ENCODE peak calls at places on chromosomes 12 and 14, in four cellular contexts. One of them, this sample, is unnamed.

GRCh38 chr12:3083949-3084348 is 6.8 kb downstream of the TSPAN9 start:
- DNase-seq in IMR-90: no peak
- DNase-seq in GM12878: no peak
- DNase-seq in HepG2: no peak
- DNase-seq in this sample: peak; percentile 33

GRCh38 chr12:57165741-57166140 is 18.3 kb upstream of the LRP1-AS start:
- DNase-seq in IMR-90: no peak
- DNase-seq in GM12878: no peak
- DNase-seq in HepG2: no peak
- DNase-seq in this sample: no peak

GRCh38 chr14:67566908-67567307 is 33.2 kb downstream of the PIGH start:
- DNase-seq in IMR-90: no peak
- DNase-seq in GM12878: no peak
- DNase-seq in HepG2: no peak
- DNase-seq in this sample: no peak

GRCh38 chr12:3558854-3559253 is 67.9 kb downstream of the PRMT8 start:
- DNase-seq in IMR-90: no peak
- DNase-seq in GM12878: no peak
- DNase-seq in HepG2: no peak
- DNase-seq in this sample: no peak

GRCh38 chr12:109115758-109116610 is at the start of gene ACACB:
- DNase-seq in IMR-90: no peak
- DNase-seq in GM12878: no peak
- DNase-seq in HepG2: peak; percentile 94
- DNase-seq in this sample: no peak

GRCh38 chr12:106305376-106305775 is 2.8 kb downstream of the TCP11L2 start:
- DNase-seq in IMR-90: peak; percentile 32
- DNase-seq in GM12878: no peak
- DNase-seq in HepG2: no peak
- DNase-seq in this sample: no peak

GRCh38 chr14:34189866-34190265 is 239.0 kb upstream of the EGLN3 start:
- DNase-seq in IMR-90: no peak
- DNase-seq in GM12878: no peak
- DNase-seq in HepG2: no peak
- DNase-seq in this sample: no peak

GRCh38 chr14:68786491-68787234 is 6.2 kb downstream of the ZFP36L1 start:
- DNase-seq in IMR-90: peak; percentile 65
- DNase-seq in GM12878: no peak
- DNase-seq in HepG2: no peak
- DNase-seq in this sample: peak; percentile 15

GRCh38 chr12:82817368-82817767 is 130.7 kb downstream of the TMTC2 start:
- DNase-seq in IMR-90: no peak
- DNase-seq in GM12878: no peak
- DNase-seq in HepG2: no peak
- DNase-seq in this sample: peak; percentile 35

GRCh38 chr12:108046135-108046534 is 83.0 kb upstream of the WSCD2 start:
- DNase-seq in IMR-90: no peak
- DNase-seq in GM12878: no peak
- DNase-seq in HepG2: no peak
- DNase-seq in this sample: no peak

GRCh38 chr14:101579372-101580080 is 18.2 kb downstream of the DIO3 start:
- DNase-seq in IMR-90: no peak
- DNase-seq in GM12878: no peak
- DNase-seq in HepG2: no peak
- DNase-seq in this sample: no peak

GRCh38 chr14:96978525-96979272 is 181.5 kb downstream of the VRK1 start:
- DNase-seq in IMR-90: no peak
- DNase-seq in GM12878: no peak
- DNase-seq in HepG2: no peak
- DNase-seq in this sample: no peak

GRCh38 chr12:41189395-41190251 is 1.5 kb downstream of the PDZRN4 start:
- DNase-seq in IMR-90: no peak
- DNase-seq in GM12878: no peak
- DNase-seq in HepG2: no peak
- DNase-seq in this sample: peak; percentile 24

GRCh38 chr12:25935355-25936144 is 22.9 kb upstream of the RASSF8 start:
- DNase-seq in IMR-90: no peak
- DNase-seq in GM12878: no peak
- DNase-seq in HepG2: no peak
- DNase-seq in this sample: no peak

GRCh38 chr14:101903111-101903561 is 61.2 kb upstream of the DYNC1H1 start:
- DNase-seq in IMR-90: no peak
- DNase-seq in GM12878: no peak
- DNase-seq in HepG2: no peak
- DNase-seq in this sample: no peak

GRCh38 chr14:104294628-104294982 is 156.2 kb downstream of the KIF26A start:
- DNase-seq in IMR-90: no peak
- DNase-seq in GM12878: no peak
- DNase-seq in HepG2: no peak
- DNase-seq in this sample: no peak

GRCh38 chr12:12266873-12267634 is at the start of gene LRP6:
- DNase-seq in IMR-90: peak; percentile 94
- DNase-seq in GM12878: peak; percentile 40
- DNase-seq in HepG2: peak; percentile 80
- DNase-seq in this sample: peak; percentile 93

GRCh38 chr12:128510527-128510926 is 243.6 kb downstream of the TMEM132C start:
- DNase-seq in IMR-90: no peak
- DNase-seq in GM12878: no peak
- DNase-seq in HepG2: no peak
- DNase-seq in this sample: no peak

GRCh38 chr14:64549805-64550538 is at the start of gene PPP1R36:
- DNase-seq in IMR-90: no peak
- DNase-seq in GM12878: no peak
- DNase-seq in HepG2: no peak
- DNase-seq in this sample: no peak

GRCh38 chr12:46693518-46693917 is 132.3 kb downstream of the SLC38A4 start:
- DNase-seq in IMR-90: no peak
- DNase-seq in GM12878: no peak
- DNase-seq in HepG2: no peak
- DNase-seq in this sample: no peak

GRCh38 chr12:19894803-19895202 is 455.5 kb downstream of the AEBP2 start:
- DNase-seq in IMR-90: peak; percentile 21
- DNase-seq in GM12878: peak; percentile 83
- DNase-seq in HepG2: no peak
- DNase-seq in this sample: peak; percentile 77

GRCh38 chr12:53461059-53461458 is 9.2 kb downstream of the PCBP2 start:
- DNase-seq in IMR-90: no peak
- DNase-seq in GM12878: no peak
- DNase-seq in HepG2: no peak
- DNase-seq in this sample: no peak

GRCh38 chr14:95339301-95339865 is 19.7 kb upstream of the CLMN start:
- DNase-seq in IMR-90: no peak
- DNase-seq in GM12878: no peak
- DNase-seq in HepG2: peak; percentile 66
- DNase-seq in this sample: no peak

GRCh38 chr12:96434107-96434506 is 33.9 kb upstream of the CDK17 start:
- DNase-seq in IMR-90: peak; percentile 100
- DNase-seq in GM12878: no peak
- DNase-seq in HepG2: no peak
- DNase-seq in this sample: peak; percentile 47

GRCh38 chr12:30707628-30708342 is 12.1 kb upstream of the IPO8 start:
- DNase-seq in IMR-90: no peak
- DNase-seq in GM12878: no peak
- DNase-seq in HepG2: no peak
- DNase-seq in this sample: no peak

GRCh38 chr12:59928416-59928815 is 332.6 kb downstream of the SLC16A7 start:
- DNase-seq in IMR-90: peak; percentile 16
- DNase-seq in GM12878: no peak
- DNase-seq in HepG2: no peak
- DNase-seq in this sample: no peak

GRCh38 chr12:118370601-118371000 is 2.1 kb downstream of the TAOK3 start:
- DNase-seq in IMR-90: no peak
- DNase-seq in GM12878: no peak
- DNase-seq in HepG2: no peak
- DNase-seq in this sample: no peak

GRCh38 chr14:36268957-36269734 is 51.3 kb downstream of the MBIP start:
- DNase-seq in IMR-90: no peak
- DNase-seq in GM12878: no peak
- DNase-seq in HepG2: no peak
- DNase-seq in this sample: no peak

GRCh38 chr12:46461907-46462605 is 89.5 kb upstream of the SLC38A2 start:
- DNase-seq in IMR-90: no peak
- DNase-seq in GM12878: no peak
- DNase-seq in HepG2: no peak
- DNase-seq in this sample: no peak

GRCh38 chr12:29316772-29317171 is 64.2 kb downstream of the ERGIC2 start:
- DNase-seq in IMR-90: peak; percentile 71
- DNase-seq in GM12878: no peak
- DNase-seq in HepG2: no peak
- DNase-seq in this sample: no peak

GRCh38 chr12:56046027-56046780 is 4.5 kb downstream of the RPS26 start:
- DNase-seq in IMR-90: no peak
- DNase-seq in GM12878: no peak
- DNase-seq in HepG2: no peak
- DNase-seq in this sample: no peak

GRCh38 chr12:153080-153746 is 60.7 kb downstream of the SLC6A12 start:
- DNase-seq in IMR-90: peak; percentile 54
- DNase-seq in GM12878: no peak
- DNase-seq in HepG2: peak; percentile 75
- DNase-seq in this sample: peak; percentile 29

GRCh38 chr12:49198431-49199155 is 9.7 kb upstream of the TUBA1A start:
- DNase-seq in IMR-90: peak; percentile 94
- DNase-seq in GM12878: no peak
- DNase-seq in HepG2: no peak
- DNase-seq in this sample: peak; percentile 88

GRCh38 chr14:53963491-53964227 is 7.0 kb upstream of the BMP4 start:
- DNase-seq in IMR-90: no peak
- DNase-seq in GM12878: no peak
- DNase-seq in HepG2: no peak
- DNase-seq in this sample: peak; percentile 44

GRCh38 chr12:124457287-124458219 is 109.9 kb downstream of the NCOR2 start:
- DNase-seq in IMR-90: peak; percentile 44
- DNase-seq in GM12878: no peak
- DNase-seq in HepG2: no peak
- DNase-seq in this sample: no peak

DNA sequence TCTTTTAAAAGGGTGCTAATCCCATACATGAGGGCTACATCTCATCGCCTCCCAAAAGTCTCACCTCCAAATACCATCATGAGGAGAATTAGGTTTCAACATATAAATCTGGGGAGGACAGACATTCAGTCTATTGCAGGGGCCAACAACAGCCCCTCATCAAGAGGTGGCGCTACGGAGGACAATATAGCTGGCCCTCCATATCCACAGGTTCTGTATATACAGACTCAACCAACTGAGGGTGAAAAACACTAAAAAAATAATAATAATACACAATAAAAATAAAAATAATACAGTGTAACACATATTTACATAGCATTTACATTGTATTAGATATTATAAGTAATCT is 19.1 kb upstream of the PCNX1 start:
- DNase-seq in IMR-90: no peak
- DNase-seq in GM12878: no peak
- DNase-seq in HepG2: no peak
- DNase-seq in this sample: no peak
- TF ChIP-seq CTCF in IMR-90: no peak
- TF ChIP-seq CTCF in GM12878: no peak
- TF ChIP-seq CTCF in HepG2: no peak
- TF ChIP-seq CTCF in this sample: no peak

GRCh38 chr14:74710477-74710876 is 2.4 kb downstream of the AREL1 start:
- DNase-seq in IMR-90: no peak
- DNase-seq in GM12878: no peak
- DNase-seq in HepG2: no peak
- DNase-seq in this sample: no peak

GRCh38 chr14:74712499-74713394 is at the start of the genes AREL1 and FCF1:
- DNase-seq in IMR-90: peak; percentile 91
- DNase-seq in GM12878: peak; percentile 54
- DNase-seq in HepG2: peak; percentile 90
- DNase-seq in this sample: peak; percentile 87

GRCh38 chr14:74713395-74713735 is 421 bp downstream of the FCF1 start:
- DNase-seq in IMR-90: no peak
- DNase-seq in GM12878: no peak
- DNase-seq in HepG2: no peak
- DNase-seq in this sample: no peak
- TF ChIP-seq POLR2A in IMR-90: no peak
- TF ChIP-seq POLR2A in GM12878: no peak
- TF ChIP-seq POLR2A in HepG2: no peak
- TF ChIP-seq POLR2A in this sample: no peak

GRCh38 chr12:7188557-7189397 is 709 bp upstream of the PEX5 start:
- DNase-seq in IMR-90: peak; percentile 82
- DNase-seq in GM12878: peak; percentile 17
- DNase-seq in HepG2: peak; percentile 64
- DNase-seq in this sample: peak; percentile 95
- H3K9ac ChIP-seq in IMR-90: peak overlapping the region; percentile 87
- H3K9ac ChIP-seq in GM12878: peak overlapping the region; percentile 64
- H3K9ac ChIP-seq in HepG2: peak overlapping the region; percentile 75
- H3K9ac ChIP-seq in this sample: peak overlapping the region; percentile 93

DNA sequence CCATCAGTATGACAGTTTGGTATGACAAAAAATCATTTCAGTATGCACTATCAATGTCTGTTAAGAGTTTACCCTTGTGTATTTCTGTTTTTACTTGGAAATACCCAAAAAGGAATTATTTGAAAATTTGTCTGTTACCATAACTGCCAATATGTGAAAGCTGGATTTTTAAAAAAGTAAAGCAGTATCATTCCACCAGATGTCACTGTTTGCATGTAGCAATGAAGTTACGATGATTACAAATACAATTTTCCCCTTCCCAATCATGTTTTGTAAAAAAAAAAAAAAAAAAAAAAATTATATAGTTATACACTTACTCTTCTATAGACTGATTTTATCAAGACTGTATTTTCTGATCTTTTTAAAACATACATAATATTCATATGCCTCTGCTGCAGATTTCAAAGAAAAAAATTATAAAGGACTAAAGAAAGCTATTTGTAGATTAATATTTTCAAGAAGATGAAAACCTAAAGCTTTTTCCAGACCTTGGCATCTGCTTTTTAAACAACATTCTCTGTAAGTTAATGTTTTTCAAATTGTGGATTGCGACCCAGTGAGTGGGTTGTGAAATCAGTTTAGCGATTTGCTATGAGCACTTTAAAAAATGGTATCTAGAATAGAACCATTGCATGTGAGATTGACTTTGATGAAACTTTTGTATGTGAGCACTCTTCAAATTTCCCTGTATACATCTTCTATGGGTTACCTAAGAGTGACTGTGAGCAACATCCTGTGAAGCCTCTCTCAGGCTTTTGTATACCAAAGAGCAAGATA is 114.2 kb downstream of the TTC6 start:
- DNase-seq in IMR-90: peak; percentile 39
- DNase-seq in GM12878: no peak
- DNase-seq in HepG2: peak; percentile 70
- DNase-seq in this sample: peak; percentile 16
- TF ChIP-seq CTCF in IMR-90: peak; percentile 57
- TF ChIP-seq CTCF in GM12878: no peak
- TF ChIP-seq CTCF in HepG2: peak; percentile 75
- TF ChIP-seq CTCF in this sample: no peak

This sample was measured in endothelial cell of umbilical vein.